ENCODE peak calls at places on chromosomes 3 and 15, in six cellular contexts. R, L, Q, C, B and T are unnamed samples.

GRCh38 chr15:80179025-80179759 is 26.4 kb downstream of the FAH start:
- DNase-seq in R (no peak), L (no peak), Q (no peak), C (no peak), B (no peak), T (no peak)

GRCh38 chr15:83554558-83554957 is 99.4 kb upstream of the ADAMTSL3 start:
- DNase-seq in Q (no peak), R (no peak), L (no peak), C (no peak), B (no peak), T (no peak)

GRCh38 chr15:75656813-75657212 is 9.1 kb downstream of the SNX33 start:
- DNase-seq in Q (no peak), L (no peak), C (no peak), R (no peak), B (no peak), T (no peak)

GRCh38 chr15:41821831-41822230 is 6.1 kb upstream of the JMJD7 start:
- DNase-seq in B (no peak), L (no peak), Q (no peak), R (no peak), C (no peak), T (no peak)

GRCh38 chr3:24145481-24145880 is 200.4 kb downstream of the NR1D2 start:
- DNase-seq in B (no peak), Q (no peak), C (no peak), R (no peak), L (no peak), T (no peak)

GRCh38 chr15:59491062-59491461 is 53.1 kb downstream of the FAM81A start:
- DNase-seq in C (no peak), L (no peak), B (no peak), R (no peak), Q (no peak), T (no peak)

GRCh38 chr3:19967208-19967607 is 20.3 kb downstream of the RAB5A start:
- DNase-seq in R (no peak), L (no peak), Q (no peak), B (no peak), C (no peak), T (no peak)

GRCh38 chr3:31407665-31408064 is 125.1 kb upstream of the STT3B start:
- DNase-seq in R (no peak), L (no peak), Q (no peak), C (no peak), B (no peak), T (no peak)

GRCh38 chr15:70505411-70505919 is 257.9 kb downstream of the UACA start:
- DNase-seq in Q (no peak), L (peak; percentile 75), B (no peak), R (no peak), C (no peak), T (no peak)

GRCh38 chr3:148962513-148962912 is 28.8 kb upstream of the GYG1 start:
- DNase-seq in Q (no peak), L (peak; percentile 56), C (no peak), R (no peak), B (peak; percentile 14), T (peak; percentile 47)

GRCh38 chr15:55196011-55196410 is 730 bp downstream of the RSL24D1 start:
- DNase-seq in R (no peak), B (no peak), L (no peak), C (no peak), Q (no peak), T (no peak)

GRCh38 chr3:185422677-185423076 is 59.7 kb downstream of the MAP3K13 start:
- DNase-seq in L (no peak), R (no peak), C (no peak), Q (no peak), B (no peak), T (no peak)

GRCh38 chr3:31937225-31937624 is 43.8 kb downstream of the OSBPL10 start:
- DNase-seq in Q (no peak), C (no peak), R (no peak), L (no peak), B (no peak), T (no peak)

GRCh38 chr3:15113468-15113867 is 14.5 kb upstream of the RBSN start:
- DNase-seq in Q (no peak), L (no peak), B (no peak), R (no peak), C (no peak), T (no peak)

GRCh38 chr3:13145131-13145825 is 72.0 kb upstream of the IQSEC1 start:
- DNase-seq in R (no peak), Q (no peak), L (peak; percentile 12), B (peak; percentile 70), C (no peak), T (no peak)

GRCh38 chr15:45333550-45333949 is 44.8 kb downstream of the GATM start:
- DNase-seq in B (no peak), R (no peak), C (peak; percentile 59), Q (no peak), L (no peak), T (no peak)

GRCh38 chr3:8954938-8955763 is 8.1 kb downstream of the RAD18 start:
- DNase-seq in Q (peak; percentile 56), L (no peak), B (peak; percentile 34), R (no peak), C (no peak), T (no peak)

GRCh38 chr3:66196633-66197032 is 24.2 kb upstream of the SLC25A26 start:
- DNase-seq in B (no peak), L (no peak), R (no peak), Q (no peak), C (no peak), T (no peak)

DNA sequence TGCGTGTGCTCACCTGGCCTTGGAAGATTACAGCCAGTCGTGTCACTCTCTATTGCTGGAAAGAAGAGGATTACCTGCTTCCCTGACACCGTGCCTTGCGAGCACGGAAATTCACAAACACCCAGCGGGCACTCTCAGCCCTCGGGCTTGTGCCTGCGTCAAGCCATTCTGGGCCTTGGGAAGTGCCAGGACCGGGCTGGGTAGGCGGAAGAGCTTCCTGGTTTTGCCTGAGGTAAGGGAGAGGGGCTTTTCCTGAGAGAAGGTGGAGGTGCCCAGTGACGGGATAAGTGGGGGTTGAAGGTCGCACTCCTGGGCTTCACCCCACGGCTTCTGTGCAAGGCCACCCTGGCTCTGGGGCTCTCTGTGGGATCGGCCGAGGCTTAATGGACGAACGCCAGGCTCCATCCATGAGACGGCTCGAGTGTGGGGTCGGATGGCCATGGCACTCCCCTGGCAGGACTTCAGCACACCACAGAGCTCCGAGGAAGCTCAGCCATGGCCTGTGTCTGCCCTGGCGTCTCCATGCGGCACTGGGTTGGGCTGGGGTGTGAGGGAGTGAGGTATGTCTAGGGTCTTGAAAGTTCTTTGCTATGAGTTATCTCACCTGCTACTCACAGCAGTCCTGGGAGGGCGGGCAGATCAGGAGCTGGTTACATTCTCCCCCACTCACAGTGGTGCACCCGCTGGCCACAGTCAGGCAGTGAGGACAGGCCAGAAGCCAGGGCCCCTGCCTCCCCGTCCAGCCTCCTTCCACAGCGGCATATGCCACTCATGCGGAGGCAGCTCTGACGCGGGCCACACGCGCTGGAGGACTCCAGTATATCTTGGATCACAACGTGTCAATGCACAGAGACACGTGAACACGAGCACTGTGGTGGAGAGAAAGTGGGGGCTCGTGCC is 209.0 kb downstream of the XXYLT1 start:
- DNase-seq in Q (no peak), B (no peak), R (no peak), C (no peak), L (no peak), T (no peak)
- TF ChIP-seq JUND in Q (no peak), B (no peak), R (no peak), C (no peak), L (no peak), T (no peak)

GRCh38 chr3:128584412-128585020 is 66.1 kb downstream of the RPN1 start:
- DNase-seq in C (peak; percentile 94), R (peak; percentile 83), L (peak; percentile 68), Q (peak; percentile 4), B (peak; percentile 42), T (no peak)
- TF ChIP-seq JUND in C (no peak), R (no peak), L (no peak), Q (no peak), B (no peak), T (no peak)

DNA sequence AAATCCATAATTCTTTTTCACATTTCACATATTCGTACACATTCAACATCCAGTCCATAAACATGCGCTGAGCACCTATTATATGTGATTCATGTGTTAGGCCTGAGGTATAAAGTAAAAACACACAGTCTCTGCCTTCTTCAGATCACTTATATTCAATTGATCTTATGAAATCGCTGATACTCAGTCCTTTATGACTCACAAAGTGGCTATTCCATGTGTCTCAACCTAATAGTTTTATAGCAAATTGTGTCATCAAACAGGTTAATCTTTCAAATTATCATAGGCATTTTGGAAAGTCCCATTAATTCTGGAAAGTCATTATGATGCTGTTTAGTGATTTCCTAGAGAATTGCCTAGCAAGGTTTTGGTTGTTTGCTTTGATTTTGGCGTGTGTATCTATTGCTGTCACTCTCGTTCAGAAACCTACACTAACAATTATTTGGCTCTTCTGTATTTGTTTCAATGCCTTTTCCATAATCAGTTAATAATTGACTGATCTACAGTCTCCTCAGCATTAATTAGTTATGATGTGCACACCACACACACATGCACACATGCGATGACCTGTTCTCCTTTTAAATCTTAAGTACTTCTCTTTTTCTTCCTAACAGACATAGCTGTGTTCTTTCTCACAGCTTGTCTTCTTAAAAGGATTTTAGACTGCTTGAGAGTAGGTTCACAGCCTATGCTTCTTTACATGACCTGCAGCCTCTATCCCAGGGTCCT is 353.2 kb downstream of the MECOM start:
- DNase-seq in L (no peak), C (no peak), R (no peak), Q (no peak), B (no peak), T (no peak)
- TF ChIP-seq JUND in L (no peak), C (no peak), R (no peak), Q (no peak), B (no peak), T (no peak)

GRCh38 chr3:123909785-123910184 is 25.7 kb upstream of the MYLK start:
- DNase-seq in R (no peak), L (no peak), C (no peak), B (no peak), Q (peak; percentile 2), T (no peak)
- TF ChIP-seq JUND in R (no peak), L (no peak), C (no peak), B (no peak), Q (no peak), T (no peak)

DNA sequence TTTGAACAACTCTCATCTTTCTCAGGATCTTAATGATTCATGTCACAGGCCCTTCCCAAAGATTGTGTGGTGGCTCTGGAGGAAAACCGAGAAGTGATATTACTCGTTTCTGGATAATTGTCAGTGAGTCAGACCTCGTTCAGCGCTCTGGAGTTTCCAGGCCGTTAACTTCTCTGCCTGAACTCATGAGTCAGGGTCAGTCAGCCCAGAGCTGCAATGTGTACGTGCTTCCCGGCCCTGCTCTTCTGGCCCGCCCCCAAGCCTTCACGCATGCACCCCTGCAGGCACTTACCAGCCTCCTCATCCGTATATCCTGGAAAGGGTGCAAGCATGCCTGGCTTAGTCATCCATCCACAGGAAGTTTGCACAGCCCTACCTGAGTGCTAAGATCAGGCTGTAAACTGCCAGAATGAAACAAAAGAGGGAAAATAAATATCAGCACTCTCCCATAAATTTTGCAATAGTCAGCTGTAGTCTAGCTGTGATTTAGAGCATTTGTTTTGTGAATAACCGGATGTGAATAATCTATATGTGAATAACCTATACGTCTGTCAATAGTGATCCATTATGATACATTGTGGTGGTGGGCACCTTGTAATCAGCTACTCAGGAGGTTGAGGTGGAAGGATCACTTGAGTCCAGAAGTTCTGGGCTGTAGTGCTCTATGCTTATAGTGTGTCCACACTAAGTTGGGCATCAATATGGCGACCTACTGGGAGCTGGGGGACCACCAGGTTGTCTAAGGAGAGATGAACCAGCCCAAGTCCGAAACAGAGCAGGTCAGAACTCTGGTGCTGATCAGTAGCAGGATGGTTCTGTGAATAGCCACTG is 35.3 kb upstream of the SEMA4B start:
- DNase-seq in L (peak; percentile 98), Q (peak; percentile 64), C (peak; percentile 42), R (no peak), B (peak; percentile 79), T (no peak)
- TF ChIP-seq JUND in L (no peak), Q (no peak), C (peak; percentile 8), R (peak; percentile 82), B (peak; percentile 90), T (no peak)